ENCODE peak calls at places on chromosome 10, in seven cellular contexts. K, N, I, R, D, J and B are unnamed samples.
A peak's percentile ranks its signal among the peaks of the same experiment; 100 is the strongest.

GRCh38 chr10:64571053-64571452 is 1049.9 kb downstream of the REEP3 start:
- ATAC-seq in K (no peak), N (no peak), I (no peak), R (no peak), D (no peak), J (no peak), B (no peak)

GRCh38 chr10:124896751-124897150 is 45.2 kb upstream of the ZRANB1 start:
- ATAC-seq in K (no peak), N (no peak), I (no peak), R (no peak), D (no peak), J (peak; percentile 32), B (no peak)

GRCh38 chr10:20254078-20254477 is 437.8 kb downstream of the PLXDC2 start:
- ATAC-seq in K (no peak), N (peak; percentile 68), I (peak; percentile 51), R (no peak), D (no peak), J (peak; percentile 21), B (peak; percentile 55)

GRCh38 chr10:121131426-121132277 is 280.5 kb downstream of the WDR11 start:
- ATAC-seq in K (no peak), N (no peak), I (no peak), R (no peak), D (no peak), J (no peak), B (no peak)

GRCh38 chr10:132927824-132928223 is 14.5 kb downstream of the CFAP46 start:
- ATAC-seq in K (peak; percentile 77), N (no peak), I (no peak), R (no peak), D (no peak), J (no peak), B (no peak)

GRCh38 chr10:129440722-129441316 is 26.2 kb upstream of the MGMT start:
- ATAC-seq in K (no peak), N (no peak), I (no peak), R (no peak), D (no peak), J (no peak), B (no peak)

GRCh38 chr10:14904316-14904732 is 25.7 kb downstream of the SUV39H2 start:
- ATAC-seq in K (peak; percentile 67), N (no peak), I (no peak), R (peak; percentile 60), D (no peak), J (peak; percentile 49), B (no peak)

GRCh38 chr10:87639493-87639892 is 20.2 kb upstream of the PAPSS2 start:
- ATAC-seq in K (no peak), N (no peak), I (no peak), R (no peak), D (no peak), J (no peak), B (no peak)

GRCh38 chr10:102906507-102906906 is 11.6 kb upstream of the CNNM2 start:
- ATAC-seq in K (no peak), N (no peak), I (no peak), R (no peak), D (no peak), J (no peak), B (no peak)

GRCh38 chr10:47449102-47449978 is 34.6 kb downstream of the ANXA8 start:
- ATAC-seq in K (peak; percentile 17), N (no peak), I (no peak), R (no peak), D (no peak), J (no peak), B (no peak)

GRCh38 chr10:60358282-60358681 is 31.4 kb downstream of the ANK3 start:
- ATAC-seq in K (no peak), N (no peak), I (no peak), R (no peak), D (no peak), J (no peak), B (no peak)

GRCh38 chr10:24463683-24464426 is 254.9 kb downstream of the KIAA1217 start:
- ATAC-seq in K (peak; percentile 53), N (peak; percentile 55), I (no peak), R (no peak), D (peak; percentile 54), J (peak; percentile 40), B (peak; percentile 69)

GRCh38 chr10:102632394-102633062 is 11.8 kb upstream of the TRIM8 start:
- ATAC-seq in K (peak; percentile 1), N (peak; percentile 36), I (peak; percentile 28), R (no peak), D (no peak), J (peak; percentile 9), B (no peak)

GRCh38 chr10:127797339-127797738 is 60.4 kb downstream of the FOXI2 start:
- ATAC-seq in K (peak; percentile 54), N (peak; percentile 26), I (peak; percentile 90), R (peak; percentile 74), D (no peak), J (no peak), B (peak; percentile 88)

GRCh38 chr10:28984431-28984830 is 304.4 kb upstream of the LYZL1 start:
- ATAC-seq in K (peak; percentile 99), N (peak; percentile 95), I (peak; percentile 98), R (peak; percentile 100), D (peak; percentile 96), J (peak; percentile 99), B (peak; percentile 96)

GRCh38 chr10:106655165-106655564 is 509.3 kb downstream of the SORCS1 start:
- ATAC-seq in K (no peak), N (no peak), I (no peak), R (no peak), D (no peak), J (no peak), B (no peak)

GRCh38 chr10:61211468-61211867 is 241.7 kb downstream of the TMEM26 start:
- ATAC-seq in K (no peak), N (no peak), I (no peak), R (no peak), D (no peak), J (no peak), B (no peak)

GRCh38 chr10:119305860-119306513 is 98.6 kb downstream of the GRK5 start:
- ATAC-seq in K (peak; percentile 48), N (peak; percentile 79), I (peak; percentile 87), R (no peak), D (peak; percentile 88), J (peak; percentile 79), B (peak; percentile 86)

GRCh38 chr10:88598060-88598459 is 11.5 kb downstream of the LIPJ start:
- ATAC-seq in K (peak; percentile 22), N (no peak), I (no peak), R (no peak), D (no peak), J (no peak), B (no peak)

GRCh38 chr10:121157998-121158397 is 306.8 kb downstream of the WDR11 start:
- ATAC-seq in K (peak; percentile 31), N (no peak), I (peak; percentile 47), R (no peak), D (no peak), J (no peak), B (no peak)

GRCh38 chr10:133559216-133559615 is 6.2 kb downstream of the SYCE1 start:
- ATAC-seq in K (no peak), N (no peak), I (no peak), R (no peak), D (no peak), J (no peak), B (no peak)

GRCh38 chr10:28910960-28911359 is 233.6 kb downstream of the BAMBI start:
- ATAC-seq in K (no peak), N (no peak), I (peak; percentile 69), R (peak; percentile 68), D (peak; percentile 42), J (peak; percentile 71), B (peak; percentile 83)

GRCh38 chr10:352476-353235 is 217.4 kb downstream of the ZMYND11 start:
- ATAC-seq in K (no peak), N (no peak), I (no peak), R (no peak), D (no peak), J (no peak), B (no peak)

GRCh38 chr10:84987039-84987438 is 658.6 kb downstream of the CCSER2 start:
- ATAC-seq in K (no peak), N (no peak), I (no peak), R (no peak), D (no peak), J (no peak), B (no peak)

GRCh38 chr10:33556581-33556980 is 222.1 kb upstream of the NRP1 start:
- ATAC-seq in K (no peak), N (no peak), I (no peak), R (no peak), D (no peak), J (no peak), B (no peak)
- H3K9me3 ChIP-seq in K (no peaks in the 10 kb centered on the region), N (no peaks in the 10 kb centered on the region), I (no peaks in the 10 kb centered on the region), R (no peaks in the 10 kb centered on the region), D (no peaks in the 10 kb centered on the region), J (no peaks in the 10 kb centered on the region), B (no peaks in the 10 kb centered on the region)

DNA sequence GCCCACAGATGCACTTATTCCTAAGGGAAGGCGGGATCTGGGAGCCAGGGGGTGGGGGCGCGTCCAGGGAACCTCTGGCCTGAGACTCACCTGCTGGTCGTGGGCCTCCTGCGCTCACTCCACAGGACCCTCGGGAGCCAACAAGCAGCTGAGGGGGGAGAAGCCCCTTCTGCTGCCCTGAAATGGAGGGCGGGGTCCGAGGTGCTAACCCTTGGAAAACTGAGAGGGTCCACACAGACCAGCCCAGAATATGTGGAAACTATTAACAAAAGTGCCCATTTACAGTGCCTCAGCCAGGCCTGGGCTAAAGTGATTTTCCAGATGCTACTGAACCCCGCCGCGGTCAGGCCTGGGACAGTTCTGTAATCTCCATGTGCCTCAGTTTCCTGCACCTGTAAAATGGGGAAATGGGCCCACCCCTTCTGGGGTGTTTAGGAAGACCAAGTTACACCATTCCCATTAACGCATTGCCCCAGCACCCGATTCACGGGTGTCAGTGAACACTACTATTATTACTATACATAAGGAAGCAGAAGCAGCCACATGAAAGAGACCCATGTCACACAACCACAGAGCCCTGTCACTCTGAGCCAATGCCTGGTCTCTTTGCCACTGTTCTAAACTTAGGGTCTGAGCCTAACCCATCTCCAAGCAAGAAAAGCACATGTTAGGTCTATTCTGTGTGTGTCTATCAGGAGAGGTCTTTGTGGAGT is 630 bp upstream of the VSTM4 start:
- ATAC-seq in K (no peak), N (peak; percentile 12), I (no peak), R (peak; percentile 13), D (no peak), J (no peak), B (no peak)
- H3K4me3 ChIP-seq in K (no peak overlapping the region), N (no peak overlapping the region), I (peak overlapping the region; percentile 83), R (no peak overlapping the region), D (no peak overlapping the region), J (peak overlapping the region; percentile 66), B (no peak overlapping the region)

GRCh38 chr10:94343159-94343558 is 19.6 kb downstream of the NOC3L start:
- ATAC-seq in K (no peak), N (no peak), I (no peak), R (no peak), D (no peak), J (peak; percentile 60), B (no peak)
- H3K9me3 ChIP-seq in K (no peaks in the 10 kb centered on the region), N (no peaks in the 10 kb centered on the region), I (no peaks in the 10 kb centered on the region), R (no peaks in the 10 kb centered on the region), D (no peaks in the 10 kb centered on the region), J (no peaks in the 10 kb centered on the region), B (no peaks in the 10 kb centered on the region)

GRCh38 chr10:116402858-116403257 is 24.8 kb upstream of the PNLIPRP3 start:
- ATAC-seq in K (peak; percentile 80), N (no peak), I (no peak), R (no peak), D (no peak), J (no peak), B (no peak)

GRCh38 chr10:116403740-116404250 is 23.9 kb upstream of the PNLIPRP3 start:
- ATAC-seq in K (no peak), N (no peak), I (no peak), R (no peak), D (no peak), J (no peak), B (no peak)

GRCh38 chr10:116410351-116410750 is 17.3 kb upstream of the PNLIPRP3 start:
- ATAC-seq in K (no peak), N (no peak), I (no peak), R (no peak), D (no peak), J (no peak), B (no peak)

GRCh38 chr10:116408716-116409115 is 18.9 kb upstream of the PNLIPRP3 start:
- ATAC-seq in K (no peak), N (no peak), I (no peak), R (no peak), D (no peak), J (no peak), B (no peak)
- H3K4me3 ChIP-seq in K (no peak overlapping the region), N (no peak overlapping the region), I (no peak overlapping the region), R (no peak overlapping the region), D (no peak overlapping the region), J (no peak overlapping the region), B (no peak overlapping the region)